ENCODE peak calls at places on chromosome 10, in four cellular contexts. H is breast epithelium, B is gastrocnemius medialis, X is IMR-90. D is an unnamed sample.

GRCh38 chr10:102652170-102652926 is 8.1 kb downstream of the TRIM8 start:
- DNase-seq in H (no peak), B (no peak), X (no peak), D (no peak)

GRCh38 chr10:86368987-86369386 is 2.4 kb upstream of the GRID1 start:
- DNase-seq in H (peak; percentile 27), B (no peak), X (no peak), D (peak; percentile 65)

GRCh38 chr10:26408858-26409494 is 29.2 kb upstream of the APBB1IP start:
- DNase-seq in H (no peak), B (no peak), X (no peak), D (no peak)

GRCh38 chr10:3542185-3542611 is 242.8 kb downstream of the KLF6 start:
- DNase-seq in H (no peak), B (no peak), X (peak; percentile 87), D (no peak)

GRCh38 chr10:36759111-36759805 is 366.1 kb upstream of the ANKRD30A start:
- DNase-seq in H (no peak), B (no peak), X (peak; percentile 93), D (no peak)

GRCh38 chr10:130233426-130233825 is 97.2 kb downstream of the GLRX3 start:
- DNase-seq in H (no peak), B (no peak), X (no peak), D (peak; percentile 71)

GRCh38 chr10:79111427-79111826 is 42.7 kb downstream of the ZMIZ1 start:
- DNase-seq in H (no peak), B (no peak), X (peak; percentile 84), D (no peak)

GRCh38 chr10:6980353-6980752 is 400.3 kb upstream of the PRKCQ start:
- DNase-seq in H (no peak), B (no peak), X (no peak), D (no peak)

GRCh38 chr10:93995182-93995581 is 1.5 kb downstream of the PLCE1 start:
- DNase-seq in H (no peak), B (no peak), X (no peak), D (no peak)

GRCh38 chr10:89785095-89785494 is 83.7 kb downstream of the KIF20B start:
- DNase-seq in H (no peak), B (no peak), X (no peak), D (no peak)

GRCh38 chr10:114556236-114557122 is 101.6 kb downstream of the ABLIM1 start:
- DNase-seq in H (no peak), B (peak; percentile 56), X (no peak), D (no peak)

GRCh38 chr10:27252267-27253000 is 11.8 kb upstream of the ACBD5 start:
- DNase-seq in H (peak; percentile 66), B (no peak), X (peak; percentile 27), D (peak; percentile 92)

DNA sequence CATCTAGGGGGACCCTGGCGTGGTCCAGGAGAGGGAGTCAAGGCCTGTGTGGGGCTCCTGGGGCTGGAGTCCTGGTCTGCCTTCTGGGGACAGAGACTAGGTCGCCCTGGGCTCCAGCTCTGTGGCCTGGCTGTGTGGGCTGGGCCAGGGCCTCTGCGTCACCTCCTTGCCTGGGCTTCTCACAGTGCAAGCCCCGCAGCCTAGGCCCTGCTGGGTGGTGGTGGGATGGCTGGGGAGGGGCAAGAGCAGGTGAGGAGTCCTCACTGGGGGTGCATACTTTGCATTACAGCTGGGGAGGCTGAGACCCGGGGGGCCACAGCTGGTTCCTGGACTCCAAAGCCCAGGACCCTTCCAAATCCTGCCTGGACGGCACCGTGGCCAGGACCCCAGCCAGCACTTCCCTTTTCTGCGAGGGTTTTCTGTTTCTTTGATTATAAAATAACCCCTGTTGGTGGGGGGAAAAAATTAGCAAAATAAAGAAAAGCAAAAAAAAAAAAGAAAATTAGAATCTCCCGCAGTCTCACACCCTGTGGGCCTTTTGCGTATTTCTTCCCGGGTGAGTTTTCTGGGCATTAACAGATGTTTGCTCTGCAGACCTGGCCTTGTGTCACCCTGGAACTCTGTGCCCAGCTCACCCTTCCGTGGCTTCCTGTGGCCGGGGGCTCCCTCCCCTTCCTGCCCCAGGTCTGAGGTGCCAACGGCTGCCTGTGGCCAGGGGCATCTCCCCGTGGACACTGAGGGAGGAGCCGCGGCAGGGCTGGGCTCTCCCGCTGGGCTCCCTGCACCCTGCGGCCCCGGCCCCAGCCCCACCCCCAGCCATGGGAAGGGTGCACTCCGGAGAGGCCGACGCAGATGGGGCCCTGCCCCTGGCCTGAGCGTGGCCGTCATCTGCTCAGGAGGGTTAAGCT is 23.7 kb downstream of the PWWP2B start:
- DNase-seq in H (no peak), B (no peak), X (no peak), D (no peak)
- TF ChIP-seq POLR2A in H (no peak), B (no peak), X (no peak), D (no peak)

GRCh38 chr10:119538632-119539358 is 3.7 kb downstream of the RGS10 start:
- DNase-seq in H (peak; percentile 34), B (no peak), X (no peak), D (no peak)
- TF ChIP-seq CTCF in H (no peak), B (no peak), X (no peak), D (no peak)

GRCh38 chr10:77781451-77782327 is 144.1 kb upstream of the KCNMA1 start:
- DNase-seq in H (peak; percentile 46), B (no peak), X (no peak), D (no peak)
- TF ChIP-seq POLR2A in H (no peak), B (no peak), X (no peak), D (no peak)

GRCh38 chr10:73789659-73790055 is 4.3 kb downstream of the ZSWIM8 start:
- DNase-seq in H (no peak), B (no peak), X (no peak), D (no peak)

GRCh38 chr10:73785721-73786511 is 510 bp downstream of the ZSWIM8 start:
- DNase-seq in H (no peak), B (no peak), X (peak; percentile 65), D (no peak)

GRCh38 chr10:73785221-73785720 is at the start of gene ZSWIM8:
- DNase-seq in H (peak; percentile 80), B (peak; percentile 89), X (peak; percentile 96), D (peak; percentile 93)

GRCh38 chr10:73788864-73789658 is 3.7 kb downstream of the ZSWIM8 start:
- DNase-seq in H (no peak), B (no peak), X (no peak), D (no peak)

DNA sequence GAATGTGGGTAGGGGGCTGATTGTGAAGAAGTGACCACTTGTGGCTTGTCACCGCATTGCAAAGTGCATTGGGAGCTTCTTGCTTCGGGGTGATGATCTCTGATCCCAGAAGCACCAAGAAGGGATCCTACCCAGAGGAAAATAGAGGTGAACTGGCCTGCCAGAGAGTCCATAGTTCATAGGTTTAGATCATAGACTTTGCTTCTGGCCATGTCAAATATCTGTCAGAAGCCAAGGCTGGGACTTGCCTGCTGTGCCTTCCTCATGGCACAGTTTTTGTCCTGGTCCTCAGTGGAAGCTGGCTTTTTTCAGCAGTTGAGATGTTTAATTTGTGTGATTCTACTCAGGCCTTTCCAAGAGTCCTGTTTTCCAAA is 1.1 kb downstream of the ZSWIM8 start:
- DNase-seq in H (no peak), B (no peak), X (no peak), D (no peak)
- TF ChIP-seq CTCF in H (no peak), B (no peak), X (no peak), D (no peak)

GRCh38 chr10:116607336-116607735 is 13.4 kb upstream of the PNLIPRP2 start:
- DNase-seq in H (no peak), B (no peak), X (no peak), D (peak; percentile 36)
- TF ChIP-seq POLR2A in H (no peak), B (no peak), X (no peak), D (no peak)